ENCODE peak calls at places on chromosomes 1 and 21, in eight cellular contexts. M, H, S, K, A, V, P and W are unnamed samples.

GRCh38 chr21:41065539-41065938 is 102.4 kb upstream of the BACE2 start:
- DNase-seq in P (no peak), V (no peak), H (no peak), A (no peak), K (no peak), M (no peak), S (no peak), W (no peak)

GRCh38 chr1:53765656-53766055 is 26.7 kb upstream of the GLIS1 start:
- DNase-seq in A (no peak), M (no peak), S (no peak), P (peak; percentile 40), H (no peak), V (no peak), K (peak; percentile 72), W (no peak)

GRCh38 chr1:20219991-20220390 is 33.7 kb upstream of the PLA2G2C start:
- DNase-seq in K (no peak), A (no peak), M (no peak), S (no peak), P (no peak), H (no peak), V (no peak), W (no peak)

GRCh38 chr21:44327603-44327974 is 11.6 kb downstream of the CFAP410 start:
- DNase-seq in H (no peak), A (no peak), K (no peak), P (peak; percentile 96), M (no peak), V (no peak), S (no peak), W (no peak)

GRCh38 chr1:228217551-228218344 is 9.9 kb downstream of the OBSCN start:
- DNase-seq in V (no peak), K (no peak), S (no peak), M (no peak), H (no peak), A (no peak), P (no peak), W (no peak)

GRCh38 chr1:33634806-33635205 is 162.4 kb downstream of the ZSCAN20 start:
- DNase-seq in K (peak; percentile 7), S (no peak), A (no peak), H (peak; percentile 18), M (no peak), V (peak; percentile 63), P (peak; percentile 50), W (peak; percentile 17)

GRCh38 chr1:226659136-226659535 is 79.9 kb downstream of the ITPKB start:
- DNase-seq in V (no peak), A (no peak), H (no peak), K (no peak), P (no peak), S (no peak), M (no peak), W (no peak)

GRCh38 chr1:226825037-226825745 is 45.2 kb upstream of the PSEN2 start:
- DNase-seq in M (no peak), K (no peak), S (no peak), V (no peak), A (no peak), H (no peak), P (no peak), W (no peak)

DNA sequence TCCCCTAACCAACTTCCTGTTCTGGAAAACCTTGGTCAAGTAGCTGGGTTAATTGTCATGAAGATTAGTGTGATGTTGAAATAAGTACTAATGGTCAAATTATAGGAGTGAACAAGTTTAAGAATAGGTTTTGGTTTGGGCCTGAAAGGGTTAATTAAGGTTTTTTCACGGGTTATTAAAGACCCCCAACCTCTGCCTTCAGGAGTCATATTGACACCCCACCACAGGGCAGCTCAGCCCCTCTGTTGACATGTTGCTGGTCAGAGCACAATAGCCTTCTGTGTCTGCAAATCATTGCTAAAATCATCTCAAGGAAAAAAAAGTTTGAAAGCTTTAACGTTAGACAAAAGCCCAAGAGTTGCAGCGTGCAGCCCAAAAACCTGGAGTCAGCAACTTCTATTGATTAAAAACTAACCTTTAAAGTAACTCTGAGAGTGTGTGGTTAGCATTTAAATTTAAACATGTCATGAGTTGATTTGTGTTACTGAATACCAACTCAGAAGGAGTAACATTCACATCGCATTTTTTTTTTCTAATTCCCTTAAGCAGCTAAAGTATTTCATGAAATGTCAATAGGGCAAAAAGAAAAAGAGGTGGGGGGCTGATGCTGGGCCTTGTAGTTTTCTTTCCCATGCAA is 272.5 kb downstream of the TM2D1 start:
- DNase-seq in M (no peak), H (no peak), V (no peak), A (no peak), K (peak; percentile 4), P (no peak), S (no peak), W (no peak)
- H3K4me3 ChIP-seq in M (no peak overlapping the region), H (no peak overlapping the region), V (no peak overlapping the region), A (no peak overlapping the region), K (no peak overlapping the region), P (no peak overlapping the region), S (no peak overlapping the region), W (no peak overlapping the region)

GRCh38 chr1:230172016-230172356 is 104.9 kb downstream of the GALNT2 start:
- DNase-seq in H (no peak), V (no peak), S (no peak), K (no peak), A (no peak), M (no peak), P (no peak), W (no peak)

GRCh38 chr1:230169454-230170152 is 102.6 kb downstream of the GALNT2 start:
- DNase-seq in S (no peak), A (no peak), V (no peak), M (no peak), K (peak; percentile 28), H (no peak), P (no peak), W (no peak)

GRCh38 chr1:230171337-230172015 is 104.4 kb downstream of the GALNT2 start:
- DNase-seq in V (no peak), H (no peak), K (peak; percentile 79), A (no peak), S (no peak), M (no peak), P (no peak), W (peak; percentile 80)

GRCh38 chr1:230170610-230171009 is 103.6 kb downstream of the GALNT2 start:
- DNase-seq in V (no peak), H (no peak), M (no peak), K (peak; percentile 18), S (no peak), A (no peak), P (no peak), W (no peak)

DNA sequence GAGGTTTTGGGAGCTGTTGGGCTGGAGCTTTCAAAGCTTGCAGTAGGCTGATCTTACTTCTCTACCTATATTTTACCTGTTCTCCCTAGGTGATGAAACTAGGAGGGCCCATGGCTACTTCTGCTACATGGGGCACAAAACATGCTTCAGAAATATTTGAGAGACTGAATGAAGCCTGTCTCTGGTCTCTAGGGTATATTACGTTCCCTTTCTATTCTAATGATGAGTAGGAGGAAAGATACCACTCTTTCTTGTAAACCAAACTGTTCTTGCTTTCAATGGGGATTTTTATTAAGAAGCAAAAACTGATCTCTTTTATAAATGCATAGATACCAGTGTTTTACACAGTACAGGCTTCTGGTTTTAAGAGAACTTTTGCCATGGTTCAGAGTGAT is 103.1 kb downstream of the GALNT2 start:
- DNase-seq in H (no peak), V (no peak), A (no peak), K (no peak), M (no peak), P (no peak), S (no peak), W (no peak)
- H3K4me3 ChIP-seq in H (no peak overlapping the region), V (no peak overlapping the region), A (peak overlapping the region; percentile 13), K (no peak overlapping the region), M (no peak overlapping the region), P (no peak overlapping the region), S (no peak overlapping the region), W (no peak overlapping the region)

GRCh38 chr1:174008979-174009378 is 13.2 kb downstream of the RC3H1 start:
- DNase-seq in M (no peak), P (peak; percentile 81), S (no peak), A (no peak), V (no peak), H (no peak), K (peak; percentile 21), W (no peak)

GRCh38 chr1:174018565-174018964 is 3.6 kb downstream of the RC3H1 start:
- DNase-seq in H (no peak), M (no peak), P (no peak), A (no peak), K (no peak), S (no peak), V (no peak), W (no peak)

GRCh38 chr1:174017231-174017970 is 4.8 kb downstream of the RC3H1 start:
- DNase-seq in H (no peak), M (no peak), V (no peak), S (no peak), K (peak; percentile 35), P (no peak), A (no peak), W (no peak)

GRCh38 chr1:174008261-174008660 is 13.9 kb downstream of the RC3H1 start:
- DNase-seq in M (no peak), S (no peak), P (peak; percentile 49), H (no peak), V (no peak), A (no peak), K (no peak), W (no peak)

DNA sequence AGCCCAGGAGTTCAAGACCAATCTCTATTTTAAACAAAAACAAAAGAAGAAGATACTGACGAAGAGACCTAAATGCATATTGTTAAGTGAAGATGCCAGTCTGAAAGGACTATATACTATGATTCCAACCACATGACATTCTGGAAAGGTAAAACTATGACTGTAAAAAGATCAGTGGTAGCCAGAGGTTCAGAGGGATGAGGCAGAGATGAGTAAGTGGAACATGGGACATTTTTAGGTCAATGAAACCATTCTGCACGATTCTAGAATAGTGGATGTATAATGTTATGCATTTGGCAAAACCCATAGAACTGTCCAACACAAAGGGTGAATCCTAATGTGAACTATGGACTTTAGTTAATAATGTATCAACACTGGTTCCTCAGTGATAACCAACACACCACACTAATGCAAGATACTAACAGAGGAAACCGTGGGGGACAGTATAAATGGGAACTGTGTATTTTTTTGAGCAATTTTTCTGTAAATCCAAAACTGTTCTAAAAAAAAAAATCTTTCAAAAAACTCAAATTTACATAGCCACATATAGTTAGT is 8.2 kb downstream of the RC3H1 start:
- DNase-seq in V (no peak), P (no peak), S (no peak), A (no peak), M (no peak), H (no peak), K (peak; percentile 30), W (no peak)
- H3K4me3 ChIP-seq in V (no peak overlapping the region), P (no peak overlapping the region), S (no peak overlapping the region), A (no peak overlapping the region), M (no peak overlapping the region), H (no peak overlapping the region), K (no peak overlapping the region), W (no peak overlapping the region)

DNA sequence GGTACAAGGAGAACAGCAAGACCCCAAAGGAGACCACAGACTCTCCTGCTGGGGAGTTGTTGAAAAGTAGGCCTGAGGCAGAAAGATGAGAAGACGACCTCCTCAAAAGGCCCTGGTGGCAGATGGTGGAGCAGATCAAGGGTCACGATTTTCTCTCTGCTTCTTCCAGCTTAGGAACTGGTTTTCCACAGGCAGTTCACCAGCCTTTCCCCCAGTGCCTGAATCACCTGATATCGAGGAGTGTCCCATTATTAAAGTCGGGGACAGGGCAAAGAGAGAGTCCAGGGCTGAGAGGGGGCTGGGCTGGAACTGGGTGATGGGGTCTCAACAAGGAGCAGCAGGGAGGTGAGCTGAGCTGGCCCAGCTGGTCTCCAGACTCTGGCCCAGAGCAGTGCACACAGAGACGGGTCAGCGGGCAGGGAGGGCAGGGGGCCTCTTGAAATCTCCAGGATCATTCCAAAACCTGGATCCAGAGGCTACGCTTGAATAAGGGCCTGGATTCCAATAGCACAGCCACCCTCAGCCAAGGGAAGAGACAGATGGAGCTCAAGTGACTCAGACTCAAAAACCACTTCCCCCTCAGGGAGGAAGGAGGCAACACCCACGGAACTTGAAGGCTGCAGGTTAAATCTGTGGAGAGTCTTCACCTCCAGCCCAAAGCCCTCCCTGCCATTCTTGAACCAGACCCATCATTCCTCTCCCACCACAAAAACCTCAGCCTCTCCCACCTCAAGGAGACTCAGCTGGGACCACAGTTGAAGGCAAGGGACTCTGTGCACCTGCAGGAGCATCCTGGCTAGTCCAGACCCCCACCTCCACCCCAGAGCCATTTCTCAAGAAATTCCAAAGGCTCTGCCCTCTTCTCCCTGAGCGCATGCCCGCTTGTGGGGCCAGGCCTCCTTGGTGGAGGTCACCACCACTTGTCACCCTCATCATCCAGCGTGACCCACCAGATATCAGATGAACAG is at the start of gene S100A5:
- DNase-seq in V (no peak), S (no peak), P (peak; percentile 87), M (peak; percentile 43), K (peak; percentile 55), A (peak; percentile 56), H (no peak), W (peak; percentile 58)
- H3K4me3 ChIP-seq in V (no peak within 1 kb of the TSS), S (no peak within 1 kb of the TSS), P (no peak within 1 kb of the TSS), M (peak within 1 kb of the TSS; percentile 58), K (no peak within 1 kb of the TSS), A (no peak within 1 kb of the TSS), H (no peak within 1 kb of the TSS), W (no peak within 1 kb of the TSS)